ENCODE peak calls at places on chromosomes 16 and 17, in four cellular contexts. V, P, C and S are unnamed samples. For H3K27me3, the result is how much of the 10 kb centered on the place peaks cover.

GRCh38 chr17:27553019-27553511 is 77.9 kb upstream of the LGALS9 start:
- DNase-seq in V (peak), P (no peak), C (peak), S (no peak)

GRCh38 chr17:67994827-67995567 is 1.3 kb downstream of the C17orf58 start:
- DNase-seq in V (peak), P (no peak), C (peak), S (peak)

GRCh38 chr16:19071811-19072777 is 4.7 kb downstream of the COQ7 start:
- DNase-seq in V (peak), P (peak), C (peak), S (peak)

GRCh38 chr16:12601290-12601900 is 202.3 kb downstream of the CPPED1 start:
- DNase-seq in V (no peak), P (no peak), C (no peak), S (no peak)

GRCh38 chr16:82664181-82664580 is 37.4 kb downstream of the CDH13 start:
- DNase-seq in V (no peak), P (no peak), C (no peak), S (no peak)

GRCh38 chr16:82773018-82773417 is 146.2 kb downstream of the CDH13 start:
- DNase-seq in V (no peak), P (no peak), C (peak), S (no peak)

GRCh38 chr16:81615833-81616232 is 163.3 kb upstream of the PLCG2 start:
- DNase-seq in V (no peak), P (no peak), C (no peak), S (no peak)

GRCh38 chr16:89277641-89278341 is 60.3 kb downstream of the ZNF778 start:
- DNase-seq in V (peak), P (peak), C (no peak), S (no peak)

GRCh38 chr17:78375401-78376079 is 2.9 kb upstream of the PGS1 start:
- DNase-seq in V (peak), P (no peak), C (peak), S (no peak)

DNA sequence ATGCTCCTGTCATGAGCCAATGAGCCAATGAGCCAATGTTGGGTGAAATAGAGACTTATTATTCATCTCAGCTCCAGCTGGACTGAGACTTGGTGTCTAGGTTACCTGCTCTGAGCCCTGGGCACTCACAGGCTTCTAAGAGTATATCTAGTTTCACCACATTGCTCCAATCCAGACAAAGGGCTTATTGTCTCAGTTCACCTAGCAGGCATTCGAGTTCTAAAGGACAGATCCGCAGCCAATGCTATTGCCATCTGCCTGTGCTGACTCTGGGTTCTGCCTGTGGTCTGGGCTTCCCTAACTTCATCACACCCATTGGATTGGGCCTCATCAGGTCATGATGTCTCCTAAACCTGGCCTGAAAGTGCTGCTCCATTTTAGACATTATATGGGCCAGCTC is 66.1 kb upstream of the HS3ST4 start:
- DNase-seq in V (no peak), P (no peak), C (peak), S (no peak)
- H3K27me3 ChIP-seq in V (under half), P (under half), C (under half), S (under half)

GRCh38 chr16:49278944-49279725 is 2.5 kb downstream of the CBLN1 start:
- DNase-seq in V (no peak), P (no peak), C (no peak), S (no peak)
- H3K27me3 ChIP-seq in V (under half), P (half or more), C (half or more), S (half or more)

DNA sequence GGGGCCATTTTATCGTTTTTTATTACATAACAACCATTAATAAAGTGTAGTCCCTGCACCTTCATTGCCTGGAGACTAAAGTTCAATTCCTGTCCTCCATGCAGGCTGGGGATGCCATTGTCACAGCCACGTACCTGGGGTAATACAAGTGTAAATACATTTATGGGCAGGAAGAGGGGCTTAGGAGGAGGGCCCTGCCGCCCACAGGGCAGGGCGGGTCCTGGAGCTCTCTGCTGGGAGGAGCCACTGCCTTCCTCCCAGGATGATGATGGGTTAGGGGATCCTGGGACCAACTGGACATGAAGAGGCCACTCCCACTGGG is 44.0 kb upstream of the SLC38A10 start:
- DNase-seq in V (no peak), P (no peak), C (no peak), S (no peak)
- H3K27me3 ChIP-seq in V (under half), P (under half), C (under half), S (under half)

DNA sequence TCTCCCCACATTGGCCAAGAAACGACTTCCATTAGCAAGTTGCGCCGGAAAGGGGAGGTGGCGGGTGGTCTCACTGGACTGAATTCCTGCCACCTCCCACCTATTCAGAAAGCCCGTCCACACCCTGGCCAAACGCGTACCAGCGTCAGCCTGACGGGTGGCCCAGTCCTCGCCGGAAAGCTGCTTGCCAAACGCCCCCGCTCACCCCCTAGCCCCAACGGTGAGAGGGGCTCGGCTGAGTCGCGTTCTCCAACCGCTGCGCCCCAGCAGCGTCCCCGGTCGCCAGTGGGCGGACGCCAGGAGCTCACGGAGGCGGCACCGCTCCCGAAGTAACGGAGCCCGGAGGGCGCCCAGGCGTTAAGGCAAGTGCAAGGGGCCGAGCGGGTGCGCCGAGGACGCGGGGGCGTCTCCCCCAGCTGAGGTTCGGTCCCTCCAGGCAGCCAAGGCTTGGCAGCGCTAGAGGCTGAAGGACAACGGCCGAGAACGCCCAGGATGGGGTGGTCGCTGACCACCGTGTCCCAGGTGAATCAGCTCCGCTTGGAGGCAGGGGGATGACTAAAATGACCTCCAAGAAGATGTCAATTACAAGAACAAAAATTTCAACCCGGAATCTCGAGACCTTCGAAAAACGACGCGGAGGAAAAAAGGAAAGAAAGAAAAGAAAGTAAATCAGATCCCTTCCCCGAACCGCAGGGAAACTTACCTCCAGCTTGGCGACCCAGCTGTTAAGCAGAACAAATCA is 470.9 kb downstream of the SOX9 start:
- DNase-seq in V (no peak), P (peak), C (peak), S (no peak)
- H3K27me3 ChIP-seq in V (under half), P (under half), C (under half), S (under half)

GRCh38 chr17:74260525-74260850 is 13.5 kb upstream of the DNAI2 start:
- DNase-seq in V (no peak), P (no peak), C (no peak), S (no peak)
- H3K27me3 ChIP-seq in V (under half), P (under half), C (under half), S (under half)